ENCODE peak calls at places on chromosomes 12 and 14, in four cellular contexts. B, Z, D and J are unnamed samples.

GRCh38 chr12:120134307-120134980 is 17.9 kb upstream of the RAB35 start:
- DNase-seq in B (no peak), Z (no peak), D (no peak), J (no peak)

GRCh38 chr12:129237881-129238280 is 384.6 kb downstream of the GLT1D1 start:
- DNase-seq in B (no peak), Z (no peak), D (no peak), J (no peak)

GRCh38 chr14:73198253-73198652 is 39.1 kb upstream of the PAPLN start:
- DNase-seq in B (no peak), Z (no peak), D (no peak), J (no peak)

GRCh38 chr14:95577875-95578274 is 43.0 kb downstream of the GLRX5 start:
- DNase-seq in B (no peak), Z (no peak), D (no peak), J (no peak)

GRCh38 chr12:52673713-52674415 is 6.3 kb downstream of the KRT1 start:
- DNase-seq in B (no peak), Z (no peak), D (no peak), J (no peak)

GRCh38 chr12:1878214-1878613 is 40.2 kb downstream of the CACNA2D4 start:
- DNase-seq in B (no peak), Z (no peak), D (no peak), J (no peak)

GRCh38 chr14:49598182-49598478 is 610 bp upstream of the LRR1 start:
- DNase-seq in B (no peak), Z (no peak), D (no peak), J (peak)

GRCh38 chr14:75254381-75254821 is 24.2 kb upstream of the FOS start:
- DNase-seq in B (no peak), Z (no peak), D (no peak), J (peak)